ENCODE peak calls at places on chromosomes 3 and 15, in five cellular contexts. One of them, this sample, is unnamed. For H3K4me1, the result is how much of the 10 kb centered on the place peaks cover.

GRCh38 chr15:29511663-29512062 is 242.0 kb upstream of the NSMCE3 start:
- DNase-seq in small intestine: no peak
- DNase-seq in HCT116: no peak
- DNase-seq in SK-N-SH: no peak
- DNase-seq in mesenchymal stem cell: no peak
- DNase-seq in this sample: no peak

GRCh38 chr3:131880948-131881347 is 153.9 kb downstream of the CPNE4 start:
- DNase-seq in small intestine: no peak
- DNase-seq in HCT116: no peak
- DNase-seq in SK-N-SH: no peak
- DNase-seq in mesenchymal stem cell: no peak
- DNase-seq in this sample: no peak

GRCh38 chr15:96325579-96326331 is 4.7 kb upstream of the NR2F2 start:
- DNase-seq in small intestine: no peak
- DNase-seq in HCT116: no peak
- DNase-seq in SK-N-SH: no peak
- DNase-seq in mesenchymal stem cell: peak
- DNase-seq in this sample: peak

GRCh38 chr3:73614385-73614784 is 10.4 kb downstream of the PDZRN3 start:
- DNase-seq in small intestine: no peak
- DNase-seq in HCT116: no peak
- DNase-seq in SK-N-SH: no peak
- DNase-seq in mesenchymal stem cell: peak
- DNase-seq in this sample: peak

GRCh38 chr3:131174752-131175151 is 148.1 kb downstream of the NEK11 start:
- DNase-seq in small intestine: peak
- DNase-seq in HCT116: no peak
- DNase-seq in SK-N-SH: no peak
- DNase-seq in mesenchymal stem cell: peak
- DNase-seq in this sample: no peak

GRCh38 chr3:18100126-18100525 is 325.0 kb downstream of the SATB1 start:
- DNase-seq in small intestine: no peak
- DNase-seq in HCT116: no peak
- DNase-seq in SK-N-SH: no peak
- DNase-seq in mesenchymal stem cell: no peak
- DNase-seq in this sample: no peak

GRCh38 chr3:9809239-9809614 is 835 bp upstream of the TTLL3 start:
- DNase-seq in small intestine: no peak
- DNase-seq in HCT116: no peak
- DNase-seq in SK-N-SH: no peak
- DNase-seq in mesenchymal stem cell: no peak
- DNase-seq in this sample: no peak

GRCh38 chr3:148737104-148737525 is 39.4 kb downstream of the AGTR1 start:
- DNase-seq in small intestine: no peak
- DNase-seq in HCT116: no peak
- DNase-seq in SK-N-SH: peak
- DNase-seq in mesenchymal stem cell: peak
- DNase-seq in this sample: no peak

GRCh38 chr15:65629548-65629947 is 7.8 kb downstream of the SLC24A1 start:
- DNase-seq in small intestine: no peak
- DNase-seq in HCT116: no peak
- DNase-seq in SK-N-SH: no peak
- DNase-seq in mesenchymal stem cell: no peak
- DNase-seq in this sample: no peak

GRCh38 chr3:194827486-194827885 is 141.8 kb downstream of the FAM43A start:
- DNase-seq in small intestine: no peak
- DNase-seq in HCT116: no peak
- DNase-seq in SK-N-SH: no peak
- DNase-seq in mesenchymal stem cell: no peak
- DNase-seq in this sample: no peak

GRCh38 chr3:184788751-184789150 is 23.2 kb upstream of the VPS8 start:
- DNase-seq in small intestine: no peak
- DNase-seq in HCT116: no peak
- DNase-seq in SK-N-SH: peak
- DNase-seq in mesenchymal stem cell: no peak
- DNase-seq in this sample: no peak

GRCh38 chr3:52534281-52535183 is 875 bp upstream of the NT5DC2 start:
- DNase-seq in small intestine: no peak
- DNase-seq in HCT116: no peak
- DNase-seq in SK-N-SH: peak
- DNase-seq in mesenchymal stem cell: no peak
- DNase-seq in this sample: no peak

GRCh38 chr3:193932576-193932975 is 203.4 kb upstream of the HES1 start:
- DNase-seq in small intestine: no peak
- DNase-seq in HCT116: no peak
- DNase-seq in SK-N-SH: no peak
- DNase-seq in mesenchymal stem cell: no peak
- DNase-seq in this sample: no peak

GRCh38 chr3:135218304-135218703 is 423.2 kb downstream of the EPHB1 start:
- DNase-seq in small intestine: no peak
- DNase-seq in HCT116: no peak
- DNase-seq in SK-N-SH: no peak
- DNase-seq in mesenchymal stem cell: no peak
- DNase-seq in this sample: no peak

GRCh38 chr15:41840673-41841072 is 2.0 kb downstream of the PLA2G4B start:
- DNase-seq in small intestine: no peak
- DNase-seq in HCT116: no peak
- DNase-seq in SK-N-SH: no peak
- DNase-seq in mesenchymal stem cell: no peak
- DNase-seq in this sample: no peak

GRCh38 chr15:41838400-41838897 is at the start of gene PLA2G4B:
- DNase-seq in small intestine: peak
- DNase-seq in HCT116: no peak
- DNase-seq in SK-N-SH: no peak
- DNase-seq in mesenchymal stem cell: no peak
- DNase-seq in this sample: no peak

GRCh38 chr15:41841131-41841530 is 2.5 kb downstream of the PLA2G4B start:
- DNase-seq in small intestine: no peak
- DNase-seq in HCT116: no peak
- DNase-seq in SK-N-SH: no peak
- DNase-seq in mesenchymal stem cell: no peak
- DNase-seq in this sample: no peak

GRCh38 chr15:41842229-41842628 is 3.6 kb downstream of the PLA2G4B start:
- DNase-seq in small intestine: no peak
- DNase-seq in HCT116: no peak
- DNase-seq in SK-N-SH: no peak
- DNase-seq in mesenchymal stem cell: no peak
- DNase-seq in this sample: no peak

GRCh38 chr15:41840092-41840491 is 1.4 kb downstream of the PLA2G4B start:
- DNase-seq in small intestine: no peak
- DNase-seq in HCT116: no peak
- DNase-seq in SK-N-SH: no peak
- DNase-seq in mesenchymal stem cell: no peak
- DNase-seq in this sample: no peak
- H3K27ac ChIP-seq in small intestine: no peak
- H3K27ac ChIP-seq in HCT116: no peak
- H3K27ac ChIP-seq in SK-N-SH: peak
- H3K27ac ChIP-seq in mesenchymal stem cell: no peak
- H3K27ac ChIP-seq in this sample: no peak

DNA sequence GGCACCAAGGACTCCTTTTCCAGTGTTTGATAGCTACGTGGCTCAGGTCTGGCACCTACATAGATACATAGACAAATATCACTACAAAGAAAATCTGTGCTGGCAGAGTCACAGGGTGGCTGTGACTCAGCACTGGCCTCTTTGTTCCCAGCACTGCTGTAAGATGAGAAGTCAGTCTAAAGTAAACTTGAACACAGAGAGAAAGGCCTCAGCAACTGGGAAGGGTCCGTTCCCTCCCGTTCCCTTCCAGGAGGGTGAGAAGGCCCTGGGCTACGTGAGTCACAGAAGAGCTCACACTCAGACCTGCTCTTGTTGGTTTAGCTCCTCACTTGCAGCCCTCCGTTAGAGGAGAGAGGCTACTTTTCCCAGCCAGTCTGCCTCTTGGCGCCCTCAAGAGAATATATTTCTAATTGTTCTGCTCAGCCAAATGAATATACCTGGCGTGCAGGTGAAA is 23.1 kb downstream of the ANXA2 start:
- DNase-seq in small intestine: peak
- DNase-seq in HCT116: peak
- DNase-seq in SK-N-SH: no peak
- DNase-seq in mesenchymal stem cell: peak
- DNase-seq in this sample: peak
- H3K4me1 ChIP-seq in small intestine: under half
- H3K4me1 ChIP-seq in HCT116: half or more
- H3K4me1 ChIP-seq in SK-N-SH: under half
- H3K4me1 ChIP-seq in mesenchymal stem cell: under half
- H3K4me1 ChIP-seq in this sample: half or more

DNA sequence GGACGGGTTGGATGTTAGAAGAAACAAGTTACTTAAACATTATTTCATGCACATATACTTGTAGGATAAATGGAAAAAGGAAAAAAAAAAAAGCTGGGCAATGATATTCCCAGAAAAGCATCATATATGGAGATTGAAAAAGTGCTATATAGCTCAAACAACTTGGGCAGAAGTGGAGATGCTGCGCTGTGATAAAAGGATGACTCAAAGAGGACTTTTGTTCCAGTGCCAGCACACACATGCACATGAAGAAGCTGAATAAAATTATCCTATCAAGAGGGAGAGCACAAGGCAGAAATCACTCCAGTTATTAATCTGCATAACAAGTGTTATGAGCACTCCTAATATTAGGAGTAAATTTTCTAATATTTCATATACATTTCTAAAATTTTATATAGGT is 30.9 kb downstream of the FRMD4B start:
- DNase-seq in small intestine: no peak
- DNase-seq in HCT116: no peak
- DNase-seq in SK-N-SH: no peak
- DNase-seq in mesenchymal stem cell: no peak
- DNase-seq in this sample: no peak
- H3K27ac ChIP-seq in small intestine: no peak
- H3K27ac ChIP-seq in HCT116: no peak
- H3K27ac ChIP-seq in SK-N-SH: no peak
- H3K27ac ChIP-seq in mesenchymal stem cell: no peak
- H3K27ac ChIP-seq in this sample: no peak

GRCh38 chr3:64311424-64311920 is 86.2 kb upstream of the PRICKLE2 start:
- DNase-seq in small intestine: no peak
- DNase-seq in HCT116: no peak
- DNase-seq in SK-N-SH: no peak
- DNase-seq in mesenchymal stem cell: no peak
- DNase-seq in this sample: no peak
- H3K4me1 ChIP-seq in small intestine: under half
- H3K4me1 ChIP-seq in HCT116: under half
- H3K4me1 ChIP-seq in SK-N-SH: under half
- H3K4me1 ChIP-seq in mesenchymal stem cell: under half
- H3K4me1 ChIP-seq in this sample: under half